ENCODE peak calls at places on chromosome 9, in four cellular contexts. One of them, this sample, is unnamed.

GRCh38 chr9:130263601-130264413 is 1.8 kb upstream of the HMCN2 start:
- DNase-seq in nephron progenitor cell: no peak
- DNase-seq in mucosa of gallbladder: no peak
- DNase-seq in caudate nucleus: no peak
- DNase-seq in this sample: no peak

GRCh38 chr9:133210202-133210532 is 1.1 kb upstream of the OBP2B start:
- DNase-seq in mucosa of gallbladder: no peak
- DNase-seq in caudate nucleus: no peak
- DNase-seq in nephron progenitor cell: no peak
- DNase-seq in this sample: peak; percentile 23

GRCh38 chr9:116288658-116289057 is 135.1 kb downstream of the PAPPA start:
- DNase-seq in mucosa of gallbladder: no peak
- DNase-seq in nephron progenitor cell: no peak
- DNase-seq in caudate nucleus: no peak
- DNase-seq in this sample: no peak

GRCh38 chr9:127360829-127361228 is 36.1 kb upstream of the SLC2A8 start:
- DNase-seq in nephron progenitor cell: peak; percentile 10
- DNase-seq in mucosa of gallbladder: no peak
- DNase-seq in caudate nucleus: no peak
- DNase-seq in this sample: peak; percentile 20

GRCh38 chr9:7115606-7116005 is 357.8 kb downstream of the KDM4C start:
- DNase-seq in mucosa of gallbladder: no peak
- DNase-seq in caudate nucleus: no peak
- DNase-seq in nephron progenitor cell: no peak
- DNase-seq in this sample: no peak

GRCh38 chr9:35685506-35685905 is 4.2 kb downstream of the TPM2 start:
- DNase-seq in nephron progenitor cell: no peak
- DNase-seq in caudate nucleus: no peak
- DNase-seq in mucosa of gallbladder: no peak
- DNase-seq in this sample: no peak

GRCh38 chr9:119802621-119803020 is 433.4 kb upstream of the BRINP1 start:
- DNase-seq in nephron progenitor cell: peak; percentile 18
- DNase-seq in mucosa of gallbladder: peak; percentile 53
- DNase-seq in caudate nucleus: peak; percentile 13
- DNase-seq in this sample: no peak

GRCh38 chr9:123387686-123388085 is 31.7 kb downstream of the CRB2 start:
- DNase-seq in mucosa of gallbladder: no peak
- DNase-seq in nephron progenitor cell: no peak
- DNase-seq in caudate nucleus: no peak
- DNase-seq in this sample: no peak

GRCh38 chr9:98867434-98868168 is 60.1 kb downstream of the GALNT12 start:
- DNase-seq in caudate nucleus: no peak
- DNase-seq in mucosa of gallbladder: peak; percentile 76
- DNase-seq in nephron progenitor cell: no peak
- DNase-seq in this sample: peak; percentile 55

GRCh38 chr9:128271112-128271511 is 4.7 kb downstream of the GOLGA2 start:
- DNase-seq in nephron progenitor cell: no peak
- DNase-seq in caudate nucleus: no peak
- DNase-seq in mucosa of gallbladder: no peak
- DNase-seq in this sample: peak; percentile 45

GRCh38 chr9:582775-583174 is 258.7 kb upstream of the DMRT1 start:
- DNase-seq in nephron progenitor cell: no peak
- DNase-seq in mucosa of gallbladder: no peak
- DNase-seq in caudate nucleus: no peak
- DNase-seq in this sample: no peak

GRCh38 chr9:128304971-128305288 is 17.3 kb downstream of the TRUB2 start:
- DNase-seq in mucosa of gallbladder: no peak
- DNase-seq in nephron progenitor cell: no peak
- DNase-seq in caudate nucleus: no peak
- DNase-seq in this sample: no peak

GRCh38 chr9:126752376-126752775 is 52.5 kb upstream of the ZBTB43 start:
- DNase-seq in caudate nucleus: no peak
- DNase-seq in mucosa of gallbladder: no peak
- DNase-seq in nephron progenitor cell: no peak
- DNase-seq in this sample: no peak

GRCh38 chr9:138025417-138025816 is 147.8 kb downstream of the CACNA1B start:
- DNase-seq in mucosa of gallbladder: peak; percentile 3
- DNase-seq in caudate nucleus: no peak
- DNase-seq in nephron progenitor cell: no peak
- DNase-seq in this sample: peak; percentile 5

GRCh38 chr9:5184776-5185175 is 663 bp downstream of the INSL6 start:
- DNase-seq in nephron progenitor cell: no peak
- DNase-seq in caudate nucleus: no peak
- DNase-seq in mucosa of gallbladder: no peak
- DNase-seq in this sample: no peak